ENCODE peak calls at places on chromosomes 3 and 15, in six cellular contexts. F is neural progenitor cell, W is GM23338, X is PC-3, N is SK-N-SH, B is MM.1S. H is an unnamed sample. For H3F3A, the result is how much of the 10 kb centered on the place peaks cover.

GRCh38 chr3:129942296-129942695 is 32.2 kb upstream of the TRH start:
- DNase-seq in N (peak), W (peak), B (peak), F (peak), X (peak), H (peak)

GRCh38 chr3:156535162-156535627 is 19.7 kb downstream of the SSR3 start:
- DNase-seq in W (peak), X (peak), N (no peak), F (no peak), B (no peak), H (peak)

GRCh38 chr3:150760431-150761200 is 2.4 kb downstream of the SIAH2 start:
- DNase-seq in N (no peak), X (no peak), W (no peak), B (peak), F (no peak), H (no peak)

GRCh38 chr15:71646767-71647478 is 163.4 kb upstream of the NR2E3 start:
- DNase-seq in W (no peak), N (no peak), B (no peak), F (no peak), X (no peak), H (no peak)

GRCh38 chr3:48661501-48662139 is 1.1 kb downstream of the CELSR3 start:
- DNase-seq in B (peak), F (peak), W (peak), N (no peak), X (peak), H (peak)

GRCh38 chr3:38644662-38645053 is 4.8 kb downstream of the SCN5A start:
- DNase-seq in W (no peak), F (no peak), X (no peak), B (no peak), N (peak), H (no peak)

GRCh38 chr3:149375164-149375823 is 2.2 kb downstream of the TM4SF1 start:
- DNase-seq in X (peak), W (no peak), N (no peak), F (no peak), B (no peak), H (no peak)

GRCh38 chr3:151777880-151778279 is 36.0 kb upstream of the AADAC start:
- DNase-seq in W (no peak), B (no peak), X (no peak), F (no peak), N (no peak), H (no peak)

GRCh38 chr15:45670061-45670460 is 35.2 kb downstream of the SQOR start:
- DNase-seq in N (no peak), F (no peak), X (no peak), B (no peak), W (no peak), H (peak)
- TF ChIP-seq EZH2phosphoT487 in N (no peak), F (no peak), X (no peak), B (no peak), W (no peak), H (no peak)

GRCh38 chr3:44924102-44925084 is 50.0 kb downstream of the TGM4 start:
- DNase-seq in B (no peak), F (no peak), X (peak), W (no peak), N (no peak), H (peak)
- H2AFZ ChIP-seq in B (no peak), F (no peak), X (no peak), W (no peak), N (no peak), H (no peak)

DNA sequence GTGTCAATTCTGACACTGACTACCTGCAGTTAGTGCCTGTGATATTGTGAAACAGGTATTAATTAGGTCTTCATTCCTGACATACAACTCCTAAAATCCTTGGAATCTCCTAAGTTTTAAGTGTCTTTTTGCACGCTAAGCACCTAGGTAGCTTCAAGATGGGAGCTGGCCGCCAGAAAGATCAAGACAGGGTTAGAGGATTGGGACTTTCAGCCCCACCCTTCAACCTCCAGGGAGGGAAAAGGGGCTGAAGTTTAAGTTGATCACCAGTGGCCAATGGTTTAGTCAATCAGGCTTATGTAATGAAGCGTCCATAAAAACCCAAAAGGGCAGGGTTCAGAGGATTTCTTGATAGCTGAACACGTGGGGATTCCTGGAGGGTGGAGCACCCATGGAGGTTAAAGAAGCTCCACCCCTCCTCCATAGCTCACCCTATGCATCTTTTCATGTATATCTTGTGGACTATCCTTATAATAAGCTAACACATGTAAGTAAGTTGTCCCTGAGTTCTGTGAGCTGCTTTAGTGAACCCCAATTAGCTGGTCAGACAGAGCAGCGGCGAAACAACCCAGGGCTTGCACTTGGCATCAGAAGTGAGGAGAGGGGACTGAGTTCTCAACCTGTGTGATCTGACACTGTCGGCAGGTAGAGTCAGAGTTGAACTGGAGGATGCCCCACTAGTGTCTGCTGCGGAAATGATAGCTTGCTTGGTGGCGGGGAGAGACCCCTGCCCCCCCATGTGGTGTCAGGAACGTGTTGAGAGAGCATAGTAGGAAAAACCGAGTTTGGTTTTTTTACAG is 12.8 kb upstream of the SRP14 start:
- DNase-seq in W (no peak), X (no peak), N (no peak), F (no peak), B (no peak), H (no peak)
- H3F3A ChIP-seq in W (under half), X (under half), N (under half), F (under half), B (under half), H (under half)

GRCh38 chr3:10600159-10601125 is 95.1 kb upstream of the ATP2B2 start:
- DNase-seq in B (no peak), F (peak), W (no peak), N (peak), X (peak), H (peak)

GRCh38 chr3:10601857-10602230 is 96.5 kb upstream of the ATP2B2 start:
- DNase-seq in B (no peak), X (no peak), W (no peak), N (no peak), F (no peak), H (no peak)

GRCh38 chr3:10601131-10601856 is 95.9 kb upstream of the ATP2B2 start:
- DNase-seq in X (no peak), F (no peak), N (no peak), W (no peak), B (no peak), H (peak)

GRCh38 chr3:10599444-10599843 is 94.1 kb upstream of the ATP2B2 start:
- DNase-seq in X (no peak), B (no peak), W (no peak), F (no peak), N (no peak), H (no peak)

DNA sequence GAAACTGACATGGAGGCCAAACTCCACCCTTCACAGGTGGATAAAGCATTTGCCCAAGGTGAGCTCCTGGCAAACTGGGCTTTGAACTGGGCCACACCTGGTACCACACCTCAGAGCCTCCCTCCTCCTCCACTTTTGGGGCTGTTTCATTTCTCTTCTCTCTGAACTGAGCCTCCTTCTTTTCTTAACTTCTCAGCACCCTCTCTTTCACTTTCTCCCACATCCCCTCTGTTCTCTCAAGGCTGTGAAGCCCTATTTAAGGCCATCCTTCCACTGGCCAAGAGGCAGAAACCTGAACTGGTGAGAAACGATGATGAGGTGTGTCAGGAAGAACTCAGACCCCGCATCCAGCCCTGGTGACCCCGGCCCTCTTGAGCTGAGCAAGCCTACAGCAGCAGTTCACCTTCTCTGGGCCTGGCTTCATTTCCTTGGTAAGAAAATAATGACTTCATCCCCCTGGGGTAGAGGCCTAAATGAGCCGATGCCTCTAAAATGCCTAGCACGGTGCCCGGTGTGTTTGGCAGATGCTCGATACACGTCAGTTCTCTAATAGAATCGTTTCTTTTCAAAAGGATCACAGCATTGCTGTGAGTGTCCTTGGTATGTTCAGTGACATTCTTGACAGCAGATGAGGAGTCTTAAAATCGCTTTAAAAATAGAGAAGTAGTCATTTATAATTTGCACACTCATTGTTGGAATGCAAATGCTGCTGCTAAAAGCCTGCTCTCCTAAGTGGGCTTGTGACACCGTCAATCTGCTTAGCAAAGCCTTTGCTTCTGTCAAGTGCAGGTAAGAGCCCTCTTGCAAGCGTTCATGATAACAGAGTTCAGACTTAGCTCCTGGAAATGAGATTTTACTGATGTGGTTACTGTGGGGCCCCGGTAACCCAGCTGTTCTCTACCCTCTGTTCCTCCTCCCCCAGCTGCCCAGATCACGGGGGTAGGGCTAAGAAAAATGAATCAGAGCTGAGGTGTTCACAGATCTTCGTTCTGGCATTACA is 97.7 kb upstream of the ATP2B2 start:
- DNase-seq in B (peak), X (no peak), N (no peak), F (no peak), W (no peak), H (no peak)
- TF ChIP-seq EZH2phosphoT487 in B (no peak), X (no peak), N (no peak), F (no peak), W (no peak), H (no peak)

DNA sequence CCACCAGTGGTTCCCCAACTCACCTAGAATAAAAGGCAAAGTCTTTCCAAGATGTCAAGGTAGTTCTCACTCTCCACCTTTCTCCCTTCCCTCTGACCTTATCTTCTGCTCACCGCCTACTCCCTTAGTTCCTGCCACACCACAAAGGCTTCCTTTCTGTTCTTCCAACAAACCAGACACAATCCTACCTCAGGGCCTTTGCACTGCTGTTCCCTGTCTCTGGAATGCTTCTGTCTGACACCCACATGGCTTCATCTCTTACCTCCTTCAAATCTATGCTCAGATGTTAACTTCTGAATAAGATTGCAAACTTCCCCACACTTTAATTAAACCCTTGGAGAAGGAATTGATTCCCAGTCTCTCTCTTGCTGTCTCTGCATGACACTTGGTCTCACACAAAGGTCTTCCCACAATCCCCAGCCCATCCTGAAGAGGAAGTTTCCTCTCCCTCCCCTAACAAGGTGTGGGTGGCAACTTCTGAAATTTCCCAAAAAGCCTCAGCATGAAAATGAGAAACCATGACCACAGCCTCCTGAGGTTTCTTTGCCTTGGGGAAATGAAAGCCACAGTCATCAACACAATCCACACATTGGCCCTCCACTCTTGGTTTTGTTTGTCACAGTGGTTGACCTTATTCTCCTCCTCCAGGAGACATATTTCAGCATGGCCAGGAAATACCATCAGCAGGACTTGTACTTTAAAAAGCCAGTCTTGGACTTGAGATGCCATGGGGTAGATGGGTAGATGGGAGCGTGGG is 3.0 kb upstream of the RYK start:
- DNase-seq in B (no peak), X (no peak), F (no peak), W (no peak), N (no peak), H (peak)
- H2AFZ ChIP-seq in B (no peak), X (no peak), F (no peak), W (no peak), N (no peak), H (no peak)

GRCh38 chr3:100046986-100047385 is 67.3 kb downstream of the FILIP1L start:
- DNase-seq in N (no peak), X (no peak), W (no peak), B (no peak), F (no peak), H (no peak)

GRCh38 chr3:100047455-100048141 is 66.7 kb downstream of the FILIP1L start:
- DNase-seq in F (peak), B (peak), W (no peak), N (no peak), X (peak), H (peak)

GRCh38 chr3:100043271-100043670 is 71.0 kb downstream of the FILIP1L start:
- DNase-seq in F (no peak), W (no peak), N (no peak), X (no peak), B (no peak), H (no peak)

GRCh38 chr3:100044369-100044768 is 69.9 kb downstream of the FILIP1L start:
- DNase-seq in F (no peak), X (no peak), W (no peak), B (peak), N (no peak), H (no peak)

GRCh38 chr3:100045696-100046095 is 68.6 kb downstream of the FILIP1L start:
- DNase-seq in F (peak), B (no peak), N (no peak), W (peak), X (peak), H (peak)
- H3F3A ChIP-seq in F (under half), B (under half), N (under half), W (under half), X (under half), H (half or more)

DNA sequence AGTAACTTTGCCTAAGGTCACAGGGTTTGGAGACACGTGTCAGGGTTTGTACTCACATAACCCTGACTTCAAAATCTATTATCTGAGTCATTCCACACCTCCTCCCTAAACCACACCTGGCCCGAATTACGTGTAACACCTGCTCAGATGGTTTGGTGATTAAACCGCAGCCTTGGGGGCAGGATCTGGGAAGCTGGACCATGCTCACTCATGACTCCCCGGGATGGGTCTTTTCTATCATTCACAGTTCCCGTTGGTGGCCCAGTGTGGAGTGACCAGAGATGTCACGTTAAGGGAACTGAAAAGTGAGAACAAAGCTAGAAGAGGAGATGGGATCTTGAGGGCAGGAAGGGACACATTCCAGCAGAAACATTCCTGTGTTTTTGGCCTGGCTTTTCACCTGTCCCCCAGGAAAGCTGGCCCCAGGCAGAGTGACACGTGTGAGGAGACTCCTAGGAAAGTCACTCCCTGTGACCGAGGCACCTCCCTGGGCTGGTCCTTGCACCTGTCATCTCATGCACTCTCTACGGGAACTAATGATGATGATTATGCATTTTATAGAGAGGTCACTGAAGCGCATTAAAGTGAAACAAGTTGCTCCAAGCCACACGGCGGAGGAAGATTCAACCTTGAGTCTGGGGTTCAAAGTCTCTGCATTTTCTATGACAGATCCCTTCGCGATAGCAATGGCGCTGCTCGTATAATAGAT is 75.5 kb upstream of the POMGNT2 start:
- DNase-seq in N (no peak), X (peak), W (no peak), F (no peak), B (no peak), H (no peak)
- TF ChIP-seq EZH2phosphoT487 in N (no peak), X (no peak), W (no peak), F (no peak), B (no peak), H (no peak)

DNA sequence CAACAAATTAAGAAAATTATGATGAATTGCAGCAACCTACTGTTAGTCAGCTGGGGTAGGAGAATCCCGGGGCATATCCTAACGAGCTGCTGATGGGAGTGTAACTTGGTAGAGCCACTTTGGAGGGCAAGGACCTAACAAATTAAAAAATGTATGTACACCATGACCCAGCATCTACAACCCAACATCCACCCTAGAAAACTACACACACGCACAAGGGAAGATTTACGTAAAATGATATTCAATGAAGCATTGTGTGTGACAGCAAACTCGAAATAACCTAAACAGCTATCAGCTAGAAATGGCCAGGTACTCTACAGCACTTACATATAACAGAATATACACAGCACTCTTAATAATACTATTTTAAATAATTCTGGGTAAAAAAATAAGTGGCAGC is 1.8 kb downstream of the BCL2A1 start:
- DNase-seq in B (no peak), N (no peak), F (no peak), W (no peak), X (no peak), H (no peak)
- H2AFZ ChIP-seq in B (no peak), N (no peak), F (no peak), W (no peak), X (no peak), H (no peak)

GRCh38 chr3:134312072-134312872 is 61.6 kb upstream of the RYK start:
- DNase-seq in N (peak), F (peak), X (peak), B (no peak), W (peak), H (peak)
- H3F3A ChIP-seq in N (under half), F (under half), X (under half), B (under half), W (under half), H (half or more)

GRCh38 chr15:77497108-77497737 is 76.5 kb downstream of the HMG20A start:
- DNase-seq in X (no peak), N (peak), F (no peak), W (no peak), B (no peak), H (peak)
- TF ChIP-seq EZH2phosphoT487 in X (no peak), N (no peak), F (no peak), W (no peak), B (no peak), H (no peak)

H was measured in GM23248.